ENCODE peak calls at places on chromosomes 12 and 14, in five cellular contexts. One of them, this sample, is unnamed.

GRCh38 chr12:64889434-64890216 is 65.2 kb downstream of the TBC1D30 start:
- DNase-seq in astrocyte of the spinal cord: no peak
- DNase-seq in GM12865: no peak
- DNase-seq in HCT116: no peak
- DNase-seq in keratinocyte: no peak
- DNase-seq in this sample: no peak

GRCh38 chr14:28382460-28383220 is 383.9 kb upstream of the FOXG1 start:
- DNase-seq in astrocyte of the spinal cord: peak
- DNase-seq in GM12865: no peak
- DNase-seq in HCT116: no peak
- DNase-seq in keratinocyte: no peak
- DNase-seq in this sample: no peak

GRCh38 chr12:128930591-128930990 is 77.3 kb downstream of the GLT1D1 start:
- DNase-seq in astrocyte of the spinal cord: no peak
- DNase-seq in GM12865: no peak
- DNase-seq in HCT116: no peak
- DNase-seq in keratinocyte: no peak
- DNase-seq in this sample: no peak

GRCh38 chr12:5088586-5089264 is 45.0 kb downstream of the KCNA5 start:
- DNase-seq in astrocyte of the spinal cord: peak
- DNase-seq in GM12865: no peak
- DNase-seq in HCT116: no peak
- DNase-seq in keratinocyte: no peak
- DNase-seq in this sample: no peak

GRCh38 chr12:121549075-121549474 is 31.7 kb downstream of the KDM2B start:
- DNase-seq in astrocyte of the spinal cord: no peak
- DNase-seq in GM12865: no peak
- DNase-seq in HCT116: no peak
- DNase-seq in keratinocyte: no peak
- DNase-seq in this sample: no peak

GRCh38 chr12:2891240-2892053 is 756 bp downstream of the TULP3 start:
- DNase-seq in astrocyte of the spinal cord: peak
- DNase-seq in GM12865: peak
- DNase-seq in HCT116: no peak
- DNase-seq in keratinocyte: no peak
- DNase-seq in this sample: peak

GRCh38 chr14:36996133-36996856 is 176.1 kb downstream of the SLC25A21 start:
- DNase-seq in astrocyte of the spinal cord: peak
- DNase-seq in GM12865: no peak
- DNase-seq in HCT116: no peak
- DNase-seq in keratinocyte: no peak
- DNase-seq in this sample: no peak

GRCh38 chr12:47207005-47207717 is 127.4 kb upstream of the AMIGO2 start:
- DNase-seq in astrocyte of the spinal cord: no peak
- DNase-seq in GM12865: peak
- DNase-seq in HCT116: no peak
- DNase-seq in keratinocyte: no peak
- DNase-seq in this sample: no peak

GRCh38 chr14:103697601-103698379 is 17.5 kb downstream of the XRCC3 start:
- DNase-seq in astrocyte of the spinal cord: no peak
- DNase-seq in GM12865: no peak
- DNase-seq in HCT116: no peak
- DNase-seq in keratinocyte: no peak
- DNase-seq in this sample: no peak

GRCh38 chr12:83261998-83262397 is 575.3 kb downstream of the TMTC2 start:
- DNase-seq in astrocyte of the spinal cord: no peak
- DNase-seq in GM12865: no peak
- DNase-seq in HCT116: peak
- DNase-seq in keratinocyte: no peak
- DNase-seq in this sample: no peak

GRCh38 chr12:82099216-82099615 is 259.0 kb downstream of the CCDC59 start:
- DNase-seq in astrocyte of the spinal cord: no peak
- DNase-seq in GM12865: no peak
- DNase-seq in HCT116: no peak
- DNase-seq in keratinocyte: peak
- DNase-seq in this sample: no peak

GRCh38 chr14:58920230-58920629 is 268.2 kb upstream of the DAAM1 start:
- DNase-seq in astrocyte of the spinal cord: no peak
- DNase-seq in GM12865: no peak
- DNase-seq in HCT116: no peak
- DNase-seq in keratinocyte: no peak
- DNase-seq in this sample: no peak

GRCh38 chr12:50132505-50133135 is 20.6 kb downstream of the COX14 start:
- DNase-seq in astrocyte of the spinal cord: peak
- DNase-seq in GM12865: peak
- DNase-seq in HCT116: no peak
- DNase-seq in keratinocyte: no peak
- DNase-seq in this sample: no peak

GRCh38 chr12:31323466-31324115 is 2.4 kb downstream of the SINHCAF start:
- DNase-seq in astrocyte of the spinal cord: peak
- DNase-seq in GM12865: peak
- DNase-seq in HCT116: no peak
- DNase-seq in keratinocyte: no peak
- DNase-seq in this sample: no peak

GRCh38 chr14:69580009-69580577 is 5.4 kb upstream of the CCDC177 start:
- DNase-seq in astrocyte of the spinal cord: peak
- DNase-seq in GM12865: peak
- DNase-seq in HCT116: peak
- DNase-seq in keratinocyte: no peak
- DNase-seq in this sample: peak

GRCh38 chr14:33592298-33592697 is 358.6 kb downstream of the EGLN3 start:
- DNase-seq in astrocyte of the spinal cord: peak
- DNase-seq in GM12865: no peak
- DNase-seq in HCT116: no peak
- DNase-seq in keratinocyte: no peak
- DNase-seq in this sample: no peak

GRCh38 chr14:70713096-70713875 is 71.6 kb downstream of the TTC9 start:
- DNase-seq in astrocyte of the spinal cord: no peak
- DNase-seq in GM12865: no peak
- DNase-seq in HCT116: no peak
- DNase-seq in keratinocyte: no peak
- DNase-seq in this sample: no peak

GRCh38 chr12:18462437-18462836 is 201.1 kb downstream of the PIK3C2G start:
- DNase-seq in astrocyte of the spinal cord: peak
- DNase-seq in GM12865: no peak
- DNase-seq in HCT116: no peak
- DNase-seq in keratinocyte: no peak
- DNase-seq in this sample: no peak

GRCh38 chr12:67482751-67483661 is 165.5 kb upstream of the DYRK2 start:
- DNase-seq in astrocyte of the spinal cord: peak
- DNase-seq in GM12865: peak
- DNase-seq in HCT116: no peak
- DNase-seq in keratinocyte: no peak
- DNase-seq in this sample: peak

GRCh38 chr12:132337557-132337956 is 8.2 kb upstream of the GALNT9 start:
- DNase-seq in astrocyte of the spinal cord: no peak
- DNase-seq in GM12865: no peak
- DNase-seq in HCT116: no peak
- DNase-seq in keratinocyte: no peak
- DNase-seq in this sample: no peak

DNA sequence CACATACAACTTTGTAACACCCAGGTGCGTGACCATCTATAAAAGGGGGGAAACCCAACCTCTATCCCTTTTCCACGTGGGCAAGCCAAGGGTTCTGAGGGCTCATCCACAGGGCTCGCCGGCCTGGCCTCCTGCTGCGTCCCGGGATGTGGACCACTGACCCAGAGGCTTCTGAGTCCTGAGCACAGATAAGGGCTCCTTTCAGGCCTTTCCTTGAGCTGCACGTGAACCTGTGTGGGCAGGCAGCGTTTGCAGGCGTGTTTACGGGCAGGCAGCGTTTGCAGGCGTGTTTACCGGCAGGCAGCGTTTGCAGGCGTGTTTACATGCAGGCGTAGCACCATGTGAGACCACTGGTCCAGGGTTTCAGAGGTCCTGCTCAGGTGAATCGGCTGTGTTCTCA is 3.8 kb downstream of the TCL1A start:
- DNase-seq in astrocyte of the spinal cord: no peak
- DNase-seq in GM12865: no peak
- DNase-seq in HCT116: no peak
- DNase-seq in keratinocyte: no peak
- DNase-seq in this sample: no peak
- H3K4me3 ChIP-seq in astrocyte of the spinal cord: no peak
- H3K4me3 ChIP-seq in GM12865: no peak
- H3K4me3 ChIP-seq in HCT116: no peak
- H3K4me3 ChIP-seq in keratinocyte: no peak
- H3K4me3 ChIP-seq in this sample: no peak

GRCh38 chr14:105530446-105531087 is 4.2 kb downstream of the TMEM121 start:
- DNase-seq in astrocyte of the spinal cord: no peak
- DNase-seq in GM12865: no peak
- DNase-seq in HCT116: no peak
- DNase-seq in keratinocyte: no peak
- DNase-seq in this sample: no peak
- TF ChIP-seq CTCF in astrocyte of the spinal cord: no peak
- TF ChIP-seq CTCF in GM12865: no peak
- TF ChIP-seq CTCF in HCT116: no peak
- TF ChIP-seq CTCF in keratinocyte: no peak
- TF ChIP-seq CTCF in this sample: no peak

GRCh38 chr12:69476276-69477017 is 6.3 kb downstream of the FRS2 start:
- DNase-seq in astrocyte of the spinal cord: no peak
- DNase-seq in GM12865: no peak
- DNase-seq in HCT116: no peak
- DNase-seq in keratinocyte: no peak
- DNase-seq in this sample: no peak
- H3K4me3 ChIP-seq in astrocyte of the spinal cord: no peak
- H3K4me3 ChIP-seq in GM12865: no peak
- H3K4me3 ChIP-seq in HCT116: no peak
- H3K4me3 ChIP-seq in keratinocyte: no peak
- H3K4me3 ChIP-seq in this sample: no peak

DNA sequence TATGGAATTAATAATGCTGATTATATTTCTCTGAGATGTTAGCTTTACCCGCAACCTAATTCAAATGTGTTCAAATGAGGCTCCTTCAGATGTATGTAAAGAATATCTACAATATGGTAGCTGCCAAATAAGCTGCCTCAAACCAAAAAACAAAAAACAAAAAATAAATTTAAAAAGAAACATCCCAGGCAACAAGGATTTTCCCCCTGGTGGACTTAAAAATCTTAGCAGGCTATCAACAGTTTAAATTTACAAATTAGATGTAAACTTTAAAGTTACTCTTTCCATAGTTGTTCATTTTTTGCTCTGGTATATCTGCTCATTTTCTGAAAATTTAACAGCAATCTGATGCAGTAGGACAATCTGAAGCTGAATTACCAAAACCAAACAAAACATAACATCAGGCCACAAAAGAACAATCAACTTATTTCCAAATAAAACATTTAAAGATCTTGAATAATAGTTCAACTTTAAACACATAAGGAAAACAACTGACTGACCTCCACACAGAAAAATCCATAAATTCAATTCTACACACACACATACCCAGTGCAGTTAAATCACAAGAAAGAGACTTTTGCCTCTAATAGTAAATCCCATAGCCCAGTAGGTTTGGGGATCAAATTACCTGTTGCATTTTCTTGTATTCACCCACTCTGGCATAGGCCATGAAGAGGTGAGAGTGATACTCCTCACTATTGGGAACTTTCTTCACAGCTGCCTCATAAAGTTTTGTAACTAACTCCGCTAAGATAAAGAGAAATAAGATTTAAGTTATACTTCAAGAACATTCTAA is 21.3 kb downstream of the NAA25 start:
- DNase-seq in astrocyte of the spinal cord: no peak
- DNase-seq in GM12865: no peak
- DNase-seq in HCT116: no peak
- DNase-seq in keratinocyte: no peak
- DNase-seq in this sample: no peak
- TF ChIP-seq CTCF in astrocyte of the spinal cord: no peak
- TF ChIP-seq CTCF in GM12865: no peak
- TF ChIP-seq CTCF in HCT116: no peak
- TF ChIP-seq CTCF in keratinocyte: no peak
- TF ChIP-seq CTCF in this sample: no peak

This sample was measured in body of pancreas.